ENCODE peak calls at places on chromosomes 4 and X, in eight cellular contexts. Z, L, W, B, C, M, P and A are unnamed samples.

GRCh38 chr4:157728215-157728614 is 444.6 kb downstream of the GASK1B start:
- DNase-seq in B (no peak), L (no peak), Z (no peak), C (no peak), M (no peak), P (no peak), W (no peak), A (no peak)

GRCh38 chrX:119885554-119886428 is 9.9 kb upstream of the AKAP14 start:
- DNase-seq in L (peak), P (no peak), W (no peak), Z (peak), C (no peak), M (no peak), B (no peak), A (no peak)

GRCh38 chr4:146477054-146477453 is 44.7 kb downstream of the SLC10A7 start:
- DNase-seq in M (no peak), B (no peak), C (no peak), Z (no peak), L (no peak), W (no peak), P (no peak), A (no peak)

GRCh38 chr4:183327827-183328226 is 5.6 kb upstream of the CLDN24 start:
- DNase-seq in P (no peak), M (no peak), C (no peak), W (no peak), L (no peak), Z (no peak), B (no peak), A (no peak)

GRCh38 chrX:81708506-81708905 is 506.6 kb downstream of the SH3BGRL start:
- DNase-seq in M (no peak), Z (no peak), C (no peak), L (no peak), B (no peak), W (no peak), P (no peak), A (no peak)

GRCh38 chrX:154417157-154417556 is 5.8 kb downstream of the TAFAZZIN start:
- DNase-seq in B (no peak), P (no peak), L (no peak), Z (no peak), W (no peak), C (no peak), M (no peak), A (no peak)

GRCh38 chr4:78138252-78138651 is 81.1 kb downstream of the FRAS1 start:
- DNase-seq in W (no peak), M (no peak), B (no peak), C (no peak), L (no peak), P (no peak), Z (no peak), A (no peak)

GRCh38 chrX:115259238-115259875 is 25.5 kb upstream of the LRCH2 start:
- DNase-seq in P (no peak), Z (no peak), L (no peak), M (no peak), B (no peak), W (peak), C (no peak), A (no peak)

GRCh38 chrX:129939986-129940385 is 34.0 kb downstream of the UTP14A start:
- DNase-seq in C (no peak), M (no peak), W (no peak), Z (no peak), B (no peak), P (no peak), L (peak), A (no peak)

GRCh38 chrX:22399793-22400192 is 127.1 kb downstream of the CBLL2 start:
- DNase-seq in Z (no peak), L (no peak), P (no peak), B (no peak), W (no peak), C (no peak), M (no peak), A (no peak)

GRCh38 chr4:110633358-110634319 is 10.8 kb upstream of the PITX2 start:
- DNase-seq in Z (no peak), B (no peak), P (no peak), M (no peak), W (peak), C (no peak), L (peak), A (no peak)

GRCh38 chr4:10554694-10555093 is 97.5 kb upstream of the ZNF518B start:
- DNase-seq in M (peak), C (no peak), P (peak), B (no peak), L (peak), W (peak), Z (peak), A (peak)

GRCh38 chr4:168830777-168831512 is 179.1 kb downstream of the CBR4 start:
- DNase-seq in B (no peak), P (no peak), M (peak), W (no peak), L (no peak), Z (peak), C (no peak), A (no peak)

GRCh38 chr4:3009422-3009821 is 46.1 kb downstream of the GRK4 start:
- DNase-seq in L (peak), C (no peak), Z (peak), M (no peak), B (no peak), P (no peak), W (peak), A (no peak)

GRCh38 chr4:148327683-148328082 is 114.5 kb downstream of the NR3C2 start:
- DNase-seq in W (no peak), B (no peak), C (no peak), M (no peak), Z (no peak), P (no peak), L (no peak), A (no peak)

GRCh38 chr4:128840711-128841318 is 31.3 kb downstream of the JADE1 start:
- DNase-seq in B (no peak), P (no peak), Z (no peak), M (no peak), W (no peak), C (no peak), L (no peak), A (no peak)

GRCh38 chrX:49995021-49995731 is 72.8 kb downstream of the CLCN5 start:
- DNase-seq in M (no peak), B (no peak), P (peak), Z (no peak), C (no peak), L (no peak), W (peak), A (no peak)

GRCh38 chr4:57265831-57266582 is 155.8 kb upstream of the IGFBP7 start:
- DNase-seq in P (no peak), W (no peak), Z (no peak), C (no peak), B (no peak), L (peak), M (no peak), A (no peak)

GRCh38 chrX:39675619-39676018 is 422.1 kb downstream of the BCOR start:
- DNase-seq in L (no peak), P (no peak), W (peak), M (no peak), C (no peak), B (no peak), Z (no peak), A (no peak)

GRCh38 chr4:6493668-6494304 is 21.4 kb upstream of the PPP2R2C start:
- DNase-seq in W (peak), L (peak), B (no peak), P (no peak), M (no peak), Z (no peak), C (no peak), A (no peak)

GRCh38 chr4:42627887-42628646 is 28.8 kb downstream of the ATP8A1 start:
- DNase-seq in P (no peak), W (no peak), M (peak), C (no peak), B (peak), L (no peak), Z (peak), A (no peak)

GRCh38 chr4:189304179-189304578 is 636.5 kb upstream of the FRG1 start:
- DNase-seq in M (no peak), C (no peak), B (no peak), P (no peak), W (no peak), Z (no peak), L (no peak), A (no peak)